ENCODE peak calls at places on chromosomes 13 and 19, in four cellular contexts. T, N, G and K are unnamed samples.
A peak's percentile ranks its signal among the peaks of the same experiment; 100 is the strongest.

GRCh38 chr19:29766100-29766499 is 45.7 kb upstream of the CCNE1 start:
- DNase-seq in N (no peak), G (no peak), T (no peak), K (no peak)

GRCh38 chr19:14305706-14306105 is 75.5 kb upstream of the ADGRE5 start:
- DNase-seq in N (no peak), G (no peak), T (no peak), K (no peak)

GRCh38 chr19:29528350-29528945 is 2.7 kb downstream of the VSTM2B start:
- DNase-seq in T (peak; percentile 5), G (peak; percentile 51), N (peak; percentile 87), K (no peak)

GRCh38 chr19:31674503-31675186 is 325.4 kb upstream of the TSHZ3 start:
- DNase-seq in G (no peak), T (no peak), N (no peak), K (no peak)

GRCh38 chr19:39277598-39277997 is 9.4 kb downstream of the IFNL2 start:
- DNase-seq in G (no peak), N (no peak), T (peak; percentile 73), K (no peak)

GRCh38 chr19:51098366-51099069 is 9.7 kb downstream of the CTU1 start:
- DNase-seq in T (no peak), G (peak; percentile 37), N (peak; percentile 33), K (no peak)

GRCh38 chr13:93847162-93847561 is 620.6 kb downstream of the GPC6 start:
- DNase-seq in G (no peak), N (no peak), T (no peak), K (no peak)

GRCh38 chr19:52200044-52200443 is 10.2 kb downstream of the PPP2R1A start:
- DNase-seq in G (peak; percentile 40), T (no peak), N (no peak), K (no peak)

GRCh38 chr19:17090501-17091074 is 15.0 kb downstream of the MYO9B start:
- DNase-seq in T (no peak), N (no peak), G (no peak), K (no peak)

GRCh38 chr13:85148009-85148408 is 651.2 kb downstream of the SLITRK6 start:
- DNase-seq in G (no peak), T (no peak), N (peak; percentile 26), K (no peak)

GRCh38 chr13:51539887-51540286 is 44.4 kb upstream of the WDFY2 start:
- DNase-seq in T (no peak), N (no peak), G (no peak), K (no peak)

GRCh38 chr19:48639483-48640375 is 2.5 kb upstream of the DBP start:
- DNase-seq in T (peak; percentile 64), N (no peak), G (no peak), K (no peak)

GRCh38 chr13:96297360-96297759 is 207.5 kb downstream of the HS6ST3 start:
- DNase-seq in G (no peak), T (no peak), N (no peak), K (no peak)

GRCh38 chr13:98143601-98144500 is 957 bp downstream of the FARP1 start:
- DNase-seq in G (peak; percentile 32), T (no peak), N (peak; percentile 44), K (no peak)

GRCh38 chr13:39656325-39656677 is 839 bp downstream of the COG6 start:
- DNase-seq in N (no peak), G (no peak), T (no peak), K (no peak)

GRCh38 chr13:95573226-95573625 is 20.7 kb downstream of the CLDN10 start:
- DNase-seq in G (no peak), N (no peak), T (no peak), K (no peak)

GRCh38 chr19:7830272-7830771 is 304 bp downstream of the EVI5L start:
- DNase-seq in T (no peak), N (no peak), G (no peak), K (no peak)

GRCh38 chr19:51742736-51743288 is 8.9 kb downstream of the FPR1 start:
- DNase-seq in N (no peak), T (no peak), G (no peak), K (no peak)

GRCh38 chr13:79401259-79402071 is 4.6 kb downstream of the RBM26 start:
- DNase-seq in G (no peak), T (no peak), N (no peak), K (no peak)

GRCh38 chr13:98068511-98068910 is 74.4 kb upstream of the FARP1 start:
- DNase-seq in T (peak; percentile 5), G (no peak), N (no peak), K (no peak)

DNA sequence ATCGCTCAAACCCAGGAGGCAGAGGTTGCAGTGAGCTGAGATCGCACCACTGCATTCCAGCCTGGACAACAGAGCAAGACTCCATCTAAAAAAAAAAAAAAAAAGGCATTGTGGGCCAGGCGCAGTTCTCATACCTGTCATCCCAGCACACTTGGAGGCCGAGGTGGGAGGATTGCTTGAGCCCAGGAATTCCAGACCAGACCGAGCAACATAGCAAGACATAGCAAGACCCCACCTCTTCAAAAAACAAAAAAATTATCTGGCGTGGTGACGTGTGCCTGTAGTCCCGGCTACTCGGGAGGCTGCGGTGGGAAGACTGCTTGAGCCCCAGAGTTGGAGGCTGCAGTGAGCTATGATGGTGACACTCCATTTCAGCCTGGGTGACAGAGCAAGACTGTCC is 18.0 kb downstream of the PIP5K1C start:
- DNase-seq in N (no peak), T (no peak), G (no peak), K (no peak)
- H3K27ac ChIP-seq in N (no peak overlapping the region), T (no peak overlapping the region), G (peak overlapping the region; percentile 79), K (no peak overlapping the region)

GRCh38 chr13:18951412-18951811 is 230.2 kb downstream of the TUBA3C start:
- DNase-seq in T (no peak), N (no peak), G (no peak), K (no peak)
- H3K9me3 ChIP-seq in T (peaks cover 5% of the 10 kb centered on the region), N (no peaks in the 10 kb centered on the region), G (no peaks in the 10 kb centered on the region), K (peaks cover 22% of the 10 kb centered on the region)

GRCh38 chr13:102680133-102680717 is 14.6 kb downstream of the METTL21C start:
- DNase-seq in T (no peak), G (no peak), N (no peak), K (no peak)
- H3K4me1 ChIP-seq in T (no peaks in the 10 kb centered on the region), G (no peaks in the 10 kb centered on the region), N (no peaks in the 10 kb centered on the region), K (no peaks in the 10 kb centered on the region)

GRCh38 chr13:112741185-112741755 is 51.4 kb downstream of the ATP11A start:
- DNase-seq in T (no peak), N (no peak), G (no peak), K (no peak)
- H3K27ac ChIP-seq in T (no peak overlapping the region), N (peak overlapping the region; percentile 73), G (peak overlapping the region; percentile 66), K (no peak overlapping the region)

DNA sequence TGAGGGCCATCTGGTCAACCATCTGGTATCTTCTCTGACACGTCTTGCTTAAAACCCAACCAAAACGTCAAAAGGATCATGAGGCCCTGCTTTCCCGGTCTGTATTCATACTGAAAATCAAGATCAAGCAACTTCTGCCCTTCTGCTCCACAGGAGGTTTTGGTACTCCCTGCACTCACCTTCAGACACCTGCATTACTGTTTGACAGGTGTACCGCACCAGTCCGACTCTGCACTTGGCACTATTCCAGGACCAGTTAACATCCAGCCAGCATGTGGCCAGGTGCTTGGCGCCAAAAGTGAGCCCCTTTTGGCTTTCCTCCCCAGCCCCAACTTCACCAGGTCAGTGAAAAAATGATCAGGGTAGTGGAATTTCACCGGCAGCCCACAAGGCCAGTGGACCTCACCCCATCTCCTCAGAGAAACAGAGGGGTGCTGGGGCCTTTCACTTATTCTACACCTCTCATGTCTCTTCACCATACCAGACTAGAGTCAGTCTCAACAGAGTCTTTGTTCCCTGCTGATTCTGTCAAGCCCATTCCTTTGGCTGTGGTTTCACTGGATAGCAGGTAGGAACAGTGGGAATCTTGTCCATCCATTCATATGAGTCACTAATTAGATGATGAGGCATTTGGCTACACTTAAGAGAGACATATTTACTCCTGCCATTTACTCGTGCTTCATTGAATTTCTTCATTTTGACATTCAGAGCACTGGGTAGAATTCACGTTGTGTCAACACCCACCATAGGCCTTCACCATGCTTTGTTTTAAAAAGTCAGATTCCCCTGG is 85.3 kb downstream of the ZNF726 start:
- DNase-seq in G (no peak), T (no peak), N (no peak), K (no peak)
- H3K9me3 ChIP-seq in G (no peaks in the 10 kb centered on the region), T (no peaks in the 10 kb centered on the region), N (no peaks in the 10 kb centered on the region), K (peaks cover 3% of the 10 kb centered on the region)

GRCh38 chr13:28448959-28449358 is 46.0 kb downstream of the FLT1 start:
- DNase-seq in T (no peak), G (no peak), N (no peak), K (no peak)

GRCh38 chr13:28452755-28453154 is 42.2 kb downstream of the FLT1 start:
- DNase-seq in T (no peak), G (no peak), N (no peak), K (no peak)

GRCh38 chr13:28447989-28448388 is 46.9 kb downstream of the FLT1 start:
- DNase-seq in N (no peak), G (no peak), T (no peak), K (no peak)

GRCh38 chr13:28451482-28452217 is 43.3 kb downstream of the FLT1 start:
- DNase-seq in G (no peak), T (no peak), N (no peak), K (no peak)

DNA sequence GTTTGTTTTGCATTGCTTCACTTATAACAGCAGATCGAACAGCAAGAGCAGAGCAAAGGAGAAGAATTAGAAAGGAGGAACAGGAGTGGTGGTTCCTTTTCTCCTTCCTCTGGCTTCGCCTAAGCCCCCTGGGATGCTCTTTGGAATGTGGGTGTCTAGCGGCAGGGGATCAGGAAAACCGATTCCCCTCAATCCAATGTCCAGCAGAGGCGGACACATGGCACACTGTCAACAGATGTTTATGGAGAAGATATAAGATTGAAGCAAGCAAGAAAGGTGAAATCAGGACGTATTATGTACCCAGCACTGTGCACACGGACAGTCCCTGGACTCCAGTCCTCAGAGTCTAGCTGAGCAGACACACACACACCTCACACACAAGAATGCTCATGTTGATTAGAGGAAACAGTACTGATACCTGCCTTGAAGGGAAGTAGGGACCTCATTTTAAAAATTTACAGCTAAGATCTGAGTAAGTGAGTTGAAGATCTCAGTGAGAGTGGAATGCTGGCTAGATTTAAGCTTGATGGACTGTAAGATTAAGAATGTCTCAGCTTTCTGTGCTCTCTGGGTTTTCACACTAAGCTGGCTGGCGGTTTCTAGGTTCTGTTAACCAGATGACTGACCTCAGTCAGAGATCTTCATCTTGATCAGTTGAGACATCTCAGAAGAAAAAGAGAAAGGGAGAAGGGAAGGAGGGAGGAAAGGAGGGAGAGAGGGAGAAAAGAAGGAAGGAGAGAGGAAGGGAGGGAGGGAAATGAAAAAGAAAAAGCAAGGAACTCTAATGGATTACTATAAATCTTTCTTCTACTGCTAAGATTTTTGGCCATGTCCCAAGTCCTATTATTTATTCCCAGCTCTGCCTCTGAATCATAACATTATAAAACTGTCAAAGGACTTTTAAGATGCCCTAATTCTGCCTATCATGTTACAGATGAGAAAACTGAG is 44.8 kb downstream of the FLT1 start:
- DNase-seq in G (no peak), N (no peak), T (no peak), K (no peak)
- H3K4me1 ChIP-seq in G (no peaks in the 10 kb centered on the region), N (no peaks in the 10 kb centered on the region), T (no peaks in the 10 kb centered on the region), K (peaks cover 2% of the 10 kb centered on the region)

GRCh38 chr19:18417250-18418033 is 1.8 kb upstream of the SSBP4 start:
- DNase-seq in T (no peak), G (peak; percentile 92), N (peak; percentile 83), K (no peak)

GRCh38 chr19:18412610-18413239 is 6.5 kb upstream of the SSBP4 start:
- DNase-seq in T (no peak), N (no peak), G (no peak), K (no peak)

GRCh38 chr19:18415177-18415867 is 3.9 kb upstream of the SSBP4 start:
- DNase-seq in T (no peak), N (no peak), G (peak; percentile 90), K (no peak)

GRCh38 chr19:18416778-18417249 is 2.4 kb upstream of the SSBP4 start:
- DNase-seq in T (no peak), N (peak; percentile 89), G (peak; percentile 95), K (no peak)

GRCh38 chr19:18414504-18415176 is 4.6 kb upstream of the SSBP4 start:
- DNase-seq in N (peak; percentile 64), G (peak; percentile 39), T (peak; percentile 53), K (no peak)
- H3K27ac ChIP-seq in N (peak overlapping the region; percentile 9), G (peak overlapping the region; percentile 95), T (peak overlapping the region; percentile 51), K (no peak overlapping the region)